ENCODE peak calls at places on chromosomes 12 and 14, in four cellular contexts. One of them, this sample, is unnamed. For H3K9me3 and H3K27me3, the result is how much of the 10 kb centered on the place peaks cover.

GRCh38 chr14:91872517-91873470 is 5.5 kb upstream of the TC2N start:
- DNase-seq in astrocyte: no peak
- DNase-seq in colonic mucosa: peak
- DNase-seq in tibial artery: peak
- DNase-seq in this sample: peak

GRCh38 chr12:7190268-7191055 is 976 bp downstream of the PEX5 start:
- DNase-seq in colonic mucosa: peak
- DNase-seq in tibial artery: peak
- DNase-seq in astrocyte: peak
- DNase-seq in this sample: peak

GRCh38 chr12:113471619-113472171 is at the start of gene LHX5:
- DNase-seq in colonic mucosa: no peak
- DNase-seq in astrocyte: no peak
- DNase-seq in tibial artery: no peak
- DNase-seq in this sample: no peak

GRCh38 chr12:47885012-47885501 is 19.7 kb downstream of the VDR start:
- DNase-seq in tibial artery: no peak
- DNase-seq in astrocyte: no peak
- DNase-seq in colonic mucosa: peak
- DNase-seq in this sample: no peak

GRCh38 chr12:92945659-92946220 is 16.6 kb upstream of the EEA1 start:
- DNase-seq in colonic mucosa: no peak
- DNase-seq in astrocyte: no peak
- DNase-seq in tibial artery: no peak
- DNase-seq in this sample: no peak

GRCh38 chr12:12333407-12333831 is 16.6 kb downstream of the MANSC1 start:
- DNase-seq in colonic mucosa: peak
- DNase-seq in astrocyte: peak
- DNase-seq in tibial artery: no peak
- DNase-seq in this sample: no peak

GRCh38 chr14:25050494-25051170 is 685 bp upstream of the STXBP6 start:
- DNase-seq in colonic mucosa: no peak
- DNase-seq in tibial artery: no peak
- DNase-seq in astrocyte: peak
- DNase-seq in this sample: no peak

GRCh38 chr12:6204533-6205143 is 4.4 kb downstream of the CD9 start:
- DNase-seq in colonic mucosa: no peak
- DNase-seq in tibial artery: no peak
- DNase-seq in astrocyte: no peak
- DNase-seq in this sample: no peak

GRCh38 chr12:110312581-110313360 is 31.7 kb downstream of the ATP2A2 start:
- DNase-seq in tibial artery: no peak
- DNase-seq in astrocyte: peak
- DNase-seq in colonic mucosa: no peak
- DNase-seq in this sample: no peak

GRCh38 chr12:76608070-76608469 is 48.5 kb upstream of the OSBPL8 start:
- DNase-seq in tibial artery: no peak
- DNase-seq in colonic mucosa: no peak
- DNase-seq in astrocyte: no peak
- DNase-seq in this sample: no peak

GRCh38 chr12:133231001-133231400 is 4.7 kb downstream of the ANHX start:
- DNase-seq in colonic mucosa: no peak
- DNase-seq in astrocyte: no peak
- DNase-seq in tibial artery: no peak
- DNase-seq in this sample: no peak

GRCh38 chr12:89326260-89327040 is 25.9 kb downstream of the DUSP6 start:
- DNase-seq in colonic mucosa: no peak
- DNase-seq in astrocyte: no peak
- DNase-seq in tibial artery: no peak
- DNase-seq in this sample: no peak

GRCh38 chr14:73753887-73754880 is 40.0 kb upstream of the PNMA1 start:
- DNase-seq in astrocyte: no peak
- DNase-seq in colonic mucosa: peak
- DNase-seq in tibial artery: no peak
- DNase-seq in this sample: no peak

GRCh38 chr12:48004039-48004940 is at the start of gene COL2A1:
- DNase-seq in astrocyte: no peak
- DNase-seq in colonic mucosa: no peak
- DNase-seq in tibial artery: no peak
- DNase-seq in this sample: no peak

GRCh38 chr12:27220057-27220987 is 23.8 kb upstream of the STK38L start:
- DNase-seq in colonic mucosa: no peak
- DNase-seq in tibial artery: no peak
- DNase-seq in astrocyte: peak
- DNase-seq in this sample: no peak

GRCh38 chr12:106392746-106393145 is 35.2 kb downstream of the POLR3B start:
- DNase-seq in colonic mucosa: no peak
- DNase-seq in astrocyte: no peak
- DNase-seq in tibial artery: no peak
- DNase-seq in this sample: no peak

GRCh38 chr12:49692851-49693250 is 14.4 kb downstream of the FMNL3 start:
- DNase-seq in colonic mucosa: no peak
- DNase-seq in tibial artery: no peak
- DNase-seq in astrocyte: no peak
- DNase-seq in this sample: no peak

GRCh38 chr14:96635850-96636249 is 133.7 kb downstream of the PAPOLA start:
- DNase-seq in astrocyte: no peak
- DNase-seq in tibial artery: no peak
- DNase-seq in colonic mucosa: no peak
- DNase-seq in this sample: no peak

GRCh38 chr14:34718750-34719304 is 4.4 kb upstream of the CFL2 start:
- DNase-seq in tibial artery: no peak
- DNase-seq in colonic mucosa: no peak
- DNase-seq in astrocyte: peak
- DNase-seq in this sample: no peak

GRCh38 chr12:122471324-122472226 is 29.2 kb downstream of the ZCCHC8 start:
- DNase-seq in colonic mucosa: no peak
- DNase-seq in astrocyte: peak
- DNase-seq in tibial artery: no peak
- DNase-seq in this sample: no peak

GRCh38 chr14:50395448-50395847 is 1.2 kb downstream of the CDKL1 start:
- DNase-seq in astrocyte: no peak
- DNase-seq in colonic mucosa: peak
- DNase-seq in tibial artery: peak
- DNase-seq in this sample: no peak

GRCh38 chr12:91098942-91099341 is 12.4 kb downstream of the LUM start:
- DNase-seq in colonic mucosa: no peak
- DNase-seq in astrocyte: peak
- DNase-seq in tibial artery: peak
- DNase-seq in this sample: no peak

GRCh38 chr12:69512820-69513219 is 42.6 kb downstream of the FRS2 start:
- DNase-seq in astrocyte: no peak
- DNase-seq in colonic mucosa: no peak
- DNase-seq in tibial artery: no peak
- DNase-seq in this sample: no peak

GRCh38 chr14:55772521-55772920 is 192.5 kb downstream of the KTN1 start:
- DNase-seq in astrocyte: no peak
- DNase-seq in colonic mucosa: no peak
- DNase-seq in tibial artery: no peak
- DNase-seq in this sample: no peak

GRCh38 chr12:53324113-53324778 is 2.8 kb upstream of the AAAS start:
- DNase-seq in colonic mucosa: peak
- DNase-seq in tibial artery: no peak
- DNase-seq in astrocyte: no peak
- DNase-seq in this sample: peak

GRCh38 chr14:69056389-69056788 is 77.3 kb upstream of the ACTN1 start:
- DNase-seq in tibial artery: no peak
- DNase-seq in colonic mucosa: no peak
- DNase-seq in astrocyte: no peak
- DNase-seq in this sample: no peak

GRCh38 chr12:12465522-12465921 is 97.1 kb downstream of the DUSP16 start:
- DNase-seq in colonic mucosa: no peak
- DNase-seq in tibial artery: no peak
- DNase-seq in astrocyte: no peak
- DNase-seq in this sample: no peak

GRCh38 chr14:105077649-105077995 is 12.4 kb upstream of the GPR132 start:
- DNase-seq in tibial artery: no peak
- DNase-seq in colonic mucosa: no peak
- DNase-seq in astrocyte: no peak
- DNase-seq in this sample: no peak

GRCh38 chr12:127241056-127241830 is 1025.7 kb upstream of the TMEM132C start:
- DNase-seq in tibial artery: peak
- DNase-seq in astrocyte: peak
- DNase-seq in colonic mucosa: no peak
- DNase-seq in this sample: no peak

GRCh38 chr12:55068416-55069010 is 48.7 kb downstream of the NEUROD4 start:
- DNase-seq in tibial artery: no peak
- DNase-seq in astrocyte: peak
- DNase-seq in colonic mucosa: peak
- DNase-seq in this sample: no peak

DNA sequence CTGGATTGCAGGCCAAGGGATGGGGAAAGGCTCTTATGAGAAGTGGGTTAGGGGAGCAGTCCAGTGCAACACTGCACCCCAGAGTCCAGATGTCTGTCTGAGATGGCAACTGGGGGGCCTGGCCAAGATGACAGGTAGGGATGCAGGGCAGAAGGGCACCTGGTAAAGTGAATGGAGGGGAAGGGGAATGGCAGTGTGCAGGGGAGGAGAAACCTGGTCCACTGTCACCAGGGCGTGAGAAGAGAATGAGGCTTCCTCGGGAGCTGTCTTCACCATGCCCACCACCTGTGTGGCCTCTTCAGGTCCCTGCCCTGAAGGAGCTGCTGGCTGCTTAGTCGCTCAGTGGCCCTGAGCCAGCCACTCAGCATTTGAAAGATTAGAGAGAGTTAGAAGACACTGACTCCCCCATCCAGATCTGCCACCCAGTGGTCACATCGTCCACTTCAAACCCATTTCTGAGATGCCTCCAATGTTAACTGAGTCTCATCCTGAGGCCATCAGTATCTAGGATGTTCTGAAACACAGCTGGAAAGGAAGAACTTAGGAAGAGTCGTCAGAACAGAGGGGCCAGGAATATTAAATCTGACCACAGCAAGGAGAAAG is 57.3 kb downstream of the PLEKHG3 start:
- DNase-seq in astrocyte: no peak
- DNase-seq in colonic mucosa: no peak
- DNase-seq in tibial artery: no peak
- DNase-seq in this sample: no peak
- TF ChIP-seq CTCF in astrocyte: no peak
- TF ChIP-seq CTCF in colonic mucosa: no peak
- TF ChIP-seq CTCF in tibial artery: peak
- TF ChIP-seq CTCF in this sample: no peak

GRCh38 chr12:104347374-104348075 is 44.0 kb downstream of the EID3 start:
- DNase-seq in tibial artery: no peak
- DNase-seq in colonic mucosa: no peak
- DNase-seq in astrocyte: no peak
- DNase-seq in this sample: no peak
- H3K9me3 ChIP-seq in tibial artery: under half
- H3K9me3 ChIP-seq in colonic mucosa: under half
- H3K9me3 ChIP-seq in astrocyte: under half
- H3K9me3 ChIP-seq in this sample: under half

GRCh38 chr14:23604675-23605170 is 26.1 kb upstream of the JPH4 start:
- DNase-seq in tibial artery: no peak
- DNase-seq in astrocyte: no peak
- DNase-seq in colonic mucosa: no peak
- DNase-seq in this sample: no peak

GRCh38 chr14:23609001-23609400 is 27.2 kb upstream of the DHRS2 start:
- DNase-seq in tibial artery: no peak
- DNase-seq in colonic mucosa: no peak
- DNase-seq in astrocyte: no peak
- DNase-seq in this sample: no peak

GRCh38 chr14:23602181-23603095 is 23.8 kb upstream of the JPH4 start:
- DNase-seq in astrocyte: no peak
- DNase-seq in colonic mucosa: no peak
- DNase-seq in tibial artery: no peak
- DNase-seq in this sample: no peak

GRCh38 chr14:23608454-23608853 is 27.7 kb upstream of the DHRS2 start:
- DNase-seq in tibial artery: no peak
- DNase-seq in colonic mucosa: no peak
- DNase-seq in astrocyte: no peak
- DNase-seq in this sample: no peak

DNA sequence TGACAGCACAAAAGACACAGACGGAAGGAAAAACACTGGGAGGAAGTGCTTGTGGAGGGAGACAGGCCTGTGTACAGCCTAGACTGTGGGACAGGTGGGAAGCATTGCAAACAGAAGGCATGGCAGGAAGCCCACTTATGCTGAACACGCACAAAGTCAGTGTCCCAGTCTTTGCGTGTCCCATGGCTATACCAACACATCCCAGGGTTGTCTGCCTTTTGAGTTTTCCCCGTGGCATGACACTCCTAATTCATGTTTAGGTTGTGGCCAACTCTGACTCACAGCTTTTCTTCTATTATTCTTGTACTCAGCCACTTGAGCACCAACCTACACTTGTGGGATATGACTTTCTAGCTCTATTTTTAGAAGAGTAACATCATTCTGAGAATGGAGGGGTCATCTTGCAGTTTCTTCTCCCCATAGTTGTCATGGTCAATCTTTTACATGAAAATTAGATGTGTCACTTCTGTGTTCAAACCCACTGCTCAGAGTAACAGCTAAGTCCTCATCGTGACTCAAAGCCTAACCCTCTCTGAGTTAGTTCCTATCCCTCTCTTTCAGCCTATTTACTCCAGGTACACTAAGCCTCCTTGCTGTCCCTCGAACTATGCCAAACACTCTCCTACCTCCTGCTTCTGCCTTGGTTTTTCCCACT is 27.5 kb upstream of the JPH4 start:
- DNase-seq in colonic mucosa: no peak
- DNase-seq in astrocyte: peak
- DNase-seq in tibial artery: no peak
- DNase-seq in this sample: no peak
- H3K27me3 ChIP-seq in colonic mucosa: under half
- H3K27me3 ChIP-seq in astrocyte: under half
- H3K27me3 ChIP-seq in tibial artery: under half
- H3K27me3 ChIP-seq in this sample: under half

GRCh38 chr12:124495194-124495983 is 72.0 kb downstream of the NCOR2 start:
- DNase-seq in colonic mucosa: no peak
- DNase-seq in astrocyte: no peak
- DNase-seq in tibial artery: no peak
- DNase-seq in this sample: no peak

GRCh38 chr12:124497658-124498057 is 69.8 kb downstream of the NCOR2 start:
- DNase-seq in tibial artery: peak
- DNase-seq in astrocyte: peak
- DNase-seq in colonic mucosa: no peak
- DNase-seq in this sample: no peak

GRCh38 chr12:124496584-124496983 is 70.8 kb downstream of the NCOR2 start:
- DNase-seq in colonic mucosa: no peak
- DNase-seq in astrocyte: no peak
- DNase-seq in tibial artery: no peak
- DNase-seq in this sample: no peak

GRCh38 chr12:124498178-124498869 is 69.1 kb downstream of the NCOR2 start:
- DNase-seq in tibial artery: no peak
- DNase-seq in colonic mucosa: no peak
- DNase-seq in astrocyte: peak
- DNase-seq in this sample: no peak

DNA sequence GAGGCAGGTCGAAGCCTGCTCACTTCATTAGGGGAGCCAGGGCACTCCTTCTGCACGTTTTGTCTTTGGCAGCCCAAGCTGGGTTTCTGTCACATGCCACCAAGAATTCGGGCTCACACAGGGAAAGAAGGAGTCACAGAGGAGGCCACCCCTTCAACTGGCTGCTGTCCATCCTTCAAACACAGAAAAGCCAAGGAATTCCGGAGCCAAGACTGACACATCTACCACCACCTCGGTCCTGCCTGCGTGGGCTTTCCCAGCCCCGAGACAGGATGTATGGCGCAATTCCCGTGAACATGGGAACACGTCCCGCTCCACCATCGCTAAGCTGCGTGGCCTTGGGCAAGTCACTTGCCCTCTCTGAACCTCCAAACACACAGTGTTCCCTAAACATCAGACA is 70.4 kb downstream of the NCOR2 start:
- DNase-seq in astrocyte: peak
- DNase-seq in tibial artery: no peak
- DNase-seq in colonic mucosa: no peak
- DNase-seq in this sample: no peak
- TF ChIP-seq CTCF in astrocyte: no peak
- TF ChIP-seq CTCF in tibial artery: no peak
- TF ChIP-seq CTCF in colonic mucosa: no peak
- TF ChIP-seq CTCF in this sample: no peak